ENCODE peak calls at places on chromosomes 2 and 18, in four cellular contexts. One of them, this sample, is unnamed.
A peak's percentile ranks its signal among the peaks of the same experiment; 100 is the strongest.

GRCh38 chr2:9360701-9361100 is 62.6 kb downstream of the ITGB1BP1 start:
- DNase-seq in H9: no peak
- DNase-seq in psoas muscle: no peak
- DNase-seq in tibial artery: no peak
- DNase-seq in this sample: no peak

GRCh38 chr2:8677646-8678592 is 3.9 kb upstream of the ID2 start:
- DNase-seq in H9: peak; percentile 75
- DNase-seq in psoas muscle: no peak
- DNase-seq in tibial artery: peak; percentile 65
- DNase-seq in this sample: peak; percentile 55

GRCh38 chr2:119468154-119468955 is 36.7 kb downstream of the TMEM37 start:
- DNase-seq in H9: no peak
- DNase-seq in psoas muscle: no peak
- DNase-seq in tibial artery: no peak
- DNase-seq in this sample: no peak

GRCh38 chr2:120554625-120555032 is 181.0 kb upstream of the GLI2 start:
- DNase-seq in H9: no peak
- DNase-seq in psoas muscle: no peak
- DNase-seq in tibial artery: no peak
- DNase-seq in this sample: no peak

GRCh38 chr18:53698907-53699306 is 525.6 kb downstream of the MBD2 start:
- DNase-seq in H9: peak; percentile 46
- DNase-seq in psoas muscle: no peak
- DNase-seq in tibial artery: no peak
- DNase-seq in this sample: no peak

GRCh38 chr2:96541753-96542152 is 5.2 kb downstream of the ARID5A start:
- DNase-seq in H9: no peak
- DNase-seq in psoas muscle: peak; percentile 6
- DNase-seq in tibial artery: no peak
- DNase-seq in this sample: no peak

GRCh38 chr2:33167655-33168245 is 221.0 kb downstream of the LTBP1 start:
- DNase-seq in H9: no peak
- DNase-seq in psoas muscle: no peak
- DNase-seq in tibial artery: no peak
- DNase-seq in this sample: no peak

GRCh38 chr18:4004176-4004829 is 450.8 kb downstream of the DLGAP1 start:
- DNase-seq in H9: no peak
- DNase-seq in psoas muscle: no peak
- DNase-seq in tibial artery: no peak
- DNase-seq in this sample: no peak

GRCh38 chr2:96113951-96114350 is 2.4 kb downstream of the ADRA2B start:
- DNase-seq in H9: no peak
- DNase-seq in psoas muscle: no peak
- DNase-seq in tibial artery: no peak
- DNase-seq in this sample: no peak

GRCh38 chr2:172193331-172194089 is 90.8 kb upstream of the DLX2 start:
- DNase-seq in H9: no peak
- DNase-seq in psoas muscle: no peak
- DNase-seq in tibial artery: no peak
- DNase-seq in this sample: no peak

GRCh38 chr2:177984739-177985138 is 87.8 kb downstream of the PDE11A start:
- DNase-seq in H9: no peak
- DNase-seq in psoas muscle: no peak
- DNase-seq in tibial artery: no peak
- DNase-seq in this sample: no peak

GRCh38 chr2:240205348-240205747 is 64.9 kb upstream of the OTOS start:
- DNase-seq in H9: peak; percentile 46
- DNase-seq in psoas muscle: peak; percentile 85
- DNase-seq in tibial artery: no peak
- DNase-seq in this sample: no peak

GRCh38 chr2:229269986-229270385 is 1.1 kb downstream of the PID1 start:
- DNase-seq in H9: no peak
- DNase-seq in psoas muscle: no peak
- DNase-seq in tibial artery: no peak
- DNase-seq in this sample: no peak

GRCh38 chr2:204673877-204674276 is 128.6 kb downstream of the PARD3B start:
- DNase-seq in H9: no peak
- DNase-seq in psoas muscle: no peak
- DNase-seq in tibial artery: no peak
- DNase-seq in this sample: no peak

GRCh38 chr2:219368690-219369108 is 19.0 kb downstream of the DNPEP start:
- DNase-seq in H9: no peak
- DNase-seq in psoas muscle: no peak
- DNase-seq in tibial artery: no peak
- DNase-seq in this sample: no peak

GRCh38 chr2:28563869-28564268 is 68.0 kb downstream of the PLB1 start:
- DNase-seq in H9: no peak
- DNase-seq in psoas muscle: no peak
- DNase-seq in tibial artery: no peak
- DNase-seq in this sample: no peak

DNA sequence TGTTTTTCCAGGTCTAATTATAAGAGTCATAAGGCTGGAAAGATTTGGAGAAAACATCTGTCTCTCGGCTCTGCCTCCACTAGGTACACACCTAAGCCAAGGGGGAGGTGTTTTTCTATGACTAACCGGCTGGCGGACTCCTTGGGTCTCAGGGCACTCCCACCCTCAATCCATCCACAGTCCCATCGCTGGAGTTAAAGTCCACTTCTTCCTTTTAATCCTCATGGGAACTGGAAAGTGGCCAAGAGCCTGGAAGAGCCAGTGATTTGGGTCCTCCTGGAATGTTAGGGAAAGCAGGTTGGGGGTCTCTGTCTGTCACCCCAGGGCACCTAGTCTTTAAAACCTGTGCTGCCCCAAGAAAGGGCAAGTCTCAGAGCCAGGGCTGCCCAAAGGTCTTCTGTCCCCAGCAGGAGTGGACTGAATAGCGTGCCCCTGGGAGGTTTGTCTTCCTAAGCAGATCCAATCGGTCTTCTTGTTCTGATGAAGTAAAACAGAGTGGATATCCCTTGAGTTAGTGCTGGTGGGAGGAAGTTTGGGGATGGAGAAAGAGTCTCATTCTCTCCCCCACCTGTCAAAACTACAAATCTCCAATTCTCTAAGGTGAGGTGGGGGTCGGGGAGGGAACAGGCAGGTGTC is 66.4 kb downstream of the MCFD2 start:
- DNase-seq in H9: no peak
- DNase-seq in psoas muscle: no peak
- DNase-seq in tibial artery: no peak
- DNase-seq in this sample: no peak
- H3K4me1 ChIP-seq in H9: no peaks in the 10 kb centered on the region
- H3K4me1 ChIP-seq in psoas muscle: peaks cover 61% of the 10 kb centered on the region
- H3K4me1 ChIP-seq in tibial artery: peaks cover 10% of the 10 kb centered on the region
- H3K4me1 ChIP-seq in this sample: peaks cover 67% of the 10 kb centered on the region

GRCh38 chr2:44420725-44421124 is 59.0 kb downstream of the CAMKMT start:
- DNase-seq in H9: no peak
- DNase-seq in psoas muscle: no peak
- DNase-seq in tibial artery: no peak
- DNase-seq in this sample: no peak
- H3K27ac ChIP-seq in H9: no peak overlapping the region
- H3K27ac ChIP-seq in psoas muscle: no peak overlapping the region
- H3K27ac ChIP-seq in tibial artery: no peak overlapping the region
- H3K27ac ChIP-seq in this sample: no peak overlapping the region

DNA sequence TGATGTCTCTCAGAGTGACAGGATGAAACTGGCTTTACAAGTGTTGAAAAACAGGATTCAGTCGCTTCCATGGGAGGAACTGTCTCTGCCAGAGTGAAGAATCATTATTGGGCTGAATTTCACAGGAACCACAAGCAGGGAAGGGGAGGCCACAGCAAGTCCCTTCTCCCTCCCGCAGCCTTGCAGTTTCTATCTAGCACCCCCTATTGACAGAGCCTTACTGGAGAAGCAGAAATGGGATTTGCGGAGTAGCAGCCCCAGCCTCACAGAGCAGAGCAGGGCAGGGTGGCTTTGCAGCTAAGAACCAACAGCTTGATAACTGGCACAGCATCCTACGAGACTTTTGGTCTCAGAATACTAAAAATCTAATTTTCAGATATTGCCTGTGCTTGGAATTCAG is 33.3 kb upstream of the RMP24 start:
- DNase-seq in H9: peak; percentile 74
- DNase-seq in psoas muscle: no peak
- DNase-seq in tibial artery: no peak
- DNase-seq in this sample: no peak
- TF ChIP-seq CTCF in H9: peak; percentile 76
- TF ChIP-seq CTCF in psoas muscle: no peak
- TF ChIP-seq CTCF in tibial artery: no peak
- TF ChIP-seq CTCF in this sample: no peak

GRCh38 chr18:12579775-12580174 is 78.1 kb downstream of the SPIRE1 start:
- DNase-seq in H9: no peak
- DNase-seq in psoas muscle: no peak
- DNase-seq in tibial artery: no peak
- DNase-seq in this sample: no peak
- H3K4me1 ChIP-seq in H9: no peaks in the 10 kb centered on the region
- H3K4me1 ChIP-seq in psoas muscle: no peaks in the 10 kb centered on the region
- H3K4me1 ChIP-seq in tibial artery: no peaks in the 10 kb centered on the region
- H3K4me1 ChIP-seq in this sample: no peaks in the 10 kb centered on the region

This sample was measured in vagina.